ENCODE peak calls at places on chromosomes 2 and 18, in eight cellular contexts. One of them, this sample, is unnamed.

GRCh38 chr2:111057721-111058120 is 63.0 kb upstream of the BCL2L11 start:
- DNase-seq in fibroblast of lung: no peak
- DNase-seq in brain microvascular endothelial cell: no peak
- DNase-seq in Caco-2: no peak
- DNase-seq in dorsolateral prefrontal cortex: no peak
- DNase-seq in heart left ventricle: no peak
- DNase-seq in H9: no peak
- DNase-seq in adrenal gland: no peak
- DNase-seq in this sample: no peak

GRCh38 chr2:178251126-178251525 is 56.8 kb downstream of the OSBPL6 start:
- DNase-seq in Caco-2: no peak
- DNase-seq in adrenal gland: no peak
- DNase-seq in dorsolateral prefrontal cortex: no peak
- DNase-seq in fibroblast of lung: no peak
- DNase-seq in H9: no peak
- DNase-seq in brain microvascular endothelial cell: no peak
- DNase-seq in heart left ventricle: no peak
- DNase-seq in this sample: no peak

GRCh38 chr2:108906403-108907077 is 82.5 kb downstream of the EDAR start:
- DNase-seq in H9: peak; percentile 19
- DNase-seq in Caco-2: no peak
- DNase-seq in dorsolateral prefrontal cortex: no peak
- DNase-seq in adrenal gland: no peak
- DNase-seq in brain microvascular endothelial cell: no peak
- DNase-seq in heart left ventricle: no peak
- DNase-seq in fibroblast of lung: no peak
- DNase-seq in this sample: peak; percentile 76

GRCh38 chr18:35276276-35276675 is 13.8 kb downstream of the ZSCAN30 start:
- DNase-seq in brain microvascular endothelial cell: no peak
- DNase-seq in Caco-2: no peak
- DNase-seq in dorsolateral prefrontal cortex: no peak
- DNase-seq in H9: no peak
- DNase-seq in heart left ventricle: no peak
- DNase-seq in adrenal gland: no peak
- DNase-seq in fibroblast of lung: no peak
- DNase-seq in this sample: no peak

GRCh38 chr2:95058989-95059601 is 33.6 kb downstream of the MAL start:
- DNase-seq in brain microvascular endothelial cell: no peak
- DNase-seq in Caco-2: peak; percentile 16
- DNase-seq in dorsolateral prefrontal cortex: no peak
- DNase-seq in H9: no peak
- DNase-seq in adrenal gland: no peak
- DNase-seq in heart left ventricle: no peak
- DNase-seq in fibroblast of lung: no peak
- DNase-seq in this sample: no peak

GRCh38 chr2:8469709-8470493 is 212.0 kb upstream of the ID2 start:
- DNase-seq in Caco-2: no peak
- DNase-seq in adrenal gland: no peak
- DNase-seq in dorsolateral prefrontal cortex: no peak
- DNase-seq in fibroblast of lung: peak; percentile 36
- DNase-seq in H9: no peak
- DNase-seq in brain microvascular endothelial cell: no peak
- DNase-seq in heart left ventricle: no peak
- DNase-seq in this sample: no peak

GRCh38 chr2:65655000-65655399 is 222.6 kb upstream of the SPRED2 start:
- DNase-seq in fibroblast of lung: no peak
- DNase-seq in Caco-2: no peak
- DNase-seq in heart left ventricle: no peak
- DNase-seq in adrenal gland: no peak
- DNase-seq in brain microvascular endothelial cell: no peak
- DNase-seq in dorsolateral prefrontal cortex: no peak
- DNase-seq in H9: no peak
- DNase-seq in this sample: no peak

GRCh38 chr2:1728821-1729220 is 15.5 kb downstream of the PXDN start:
- DNase-seq in adrenal gland: no peak
- DNase-seq in heart left ventricle: no peak
- DNase-seq in fibroblast of lung: peak; percentile 67
- DNase-seq in H9: peak; percentile 74
- DNase-seq in Caco-2: peak; percentile 23
- DNase-seq in brain microvascular endothelial cell: no peak
- DNase-seq in dorsolateral prefrontal cortex: no peak
- DNase-seq in this sample: peak; percentile 85

GRCh38 chr2:9264301-9264700 is 57.7 kb downstream of the ASAP2 start:
- DNase-seq in Caco-2: no peak
- DNase-seq in H9: no peak
- DNase-seq in heart left ventricle: no peak
- DNase-seq in dorsolateral prefrontal cortex: no peak
- DNase-seq in adrenal gland: no peak
- DNase-seq in brain microvascular endothelial cell: peak; percentile 71
- DNase-seq in fibroblast of lung: peak; percentile 64
- DNase-seq in this sample: no peak

GRCh38 chr2:126862730-126863129 is 36.0 kb upstream of the TEX51 start:
- DNase-seq in adrenal gland: no peak
- DNase-seq in heart left ventricle: no peak
- DNase-seq in dorsolateral prefrontal cortex: no peak
- DNase-seq in brain microvascular endothelial cell: no peak
- DNase-seq in Caco-2: no peak
- DNase-seq in H9: no peak
- DNase-seq in fibroblast of lung: no peak
- DNase-seq in this sample: no peak

GRCh38 chr2:26574066-26574899 is 66.9 kb downstream of the CIB4 start:
- DNase-seq in Caco-2: no peak
- DNase-seq in dorsolateral prefrontal cortex: no peak
- DNase-seq in adrenal gland: no peak
- DNase-seq in brain microvascular endothelial cell: no peak
- DNase-seq in H9: no peak
- DNase-seq in heart left ventricle: no peak
- DNase-seq in fibroblast of lung: no peak
- DNase-seq in this sample: no peak

GRCh38 chr18:8139971-8140406 is 469.2 kb upstream of the RAB12 start:
- DNase-seq in H9: no peak
- DNase-seq in heart left ventricle: peak; percentile 68
- DNase-seq in brain microvascular endothelial cell: no peak
- DNase-seq in adrenal gland: peak; percentile 66
- DNase-seq in Caco-2: no peak
- DNase-seq in dorsolateral prefrontal cortex: peak; percentile 43
- DNase-seq in fibroblast of lung: no peak
- DNase-seq in this sample: no peak

GRCh38 chr18:46215902-46216723 is 111.9 kb downstream of the HAUS1 start:
- DNase-seq in brain microvascular endothelial cell: no peak
- DNase-seq in H9: no peak
- DNase-seq in dorsolateral prefrontal cortex: no peak
- DNase-seq in adrenal gland: no peak
- DNase-seq in fibroblast of lung: no peak
- DNase-seq in Caco-2: no peak
- DNase-seq in heart left ventricle: no peak
- DNase-seq in this sample: no peak

GRCh38 chr18:46212398-46212797 is 108.2 kb downstream of the HAUS1 start:
- DNase-seq in H9: no peak
- DNase-seq in fibroblast of lung: no peak
- DNase-seq in brain microvascular endothelial cell: no peak
- DNase-seq in dorsolateral prefrontal cortex: no peak
- DNase-seq in heart left ventricle: no peak
- DNase-seq in adrenal gland: no peak
- DNase-seq in Caco-2: no peak
- DNase-seq in this sample: no peak

GRCh38 chr18:46211816-46212215 is 107.6 kb downstream of the HAUS1 start:
- DNase-seq in fibroblast of lung: peak; percentile 66
- DNase-seq in adrenal gland: no peak
- DNase-seq in dorsolateral prefrontal cortex: no peak
- DNase-seq in heart left ventricle: no peak
- DNase-seq in brain microvascular endothelial cell: no peak
- DNase-seq in H9: no peak
- DNase-seq in Caco-2: no peak
- DNase-seq in this sample: no peak

GRCh38 chr18:46214435-46214834 is 110.2 kb downstream of the HAUS1 start:
- DNase-seq in brain microvascular endothelial cell: no peak
- DNase-seq in H9: no peak
- DNase-seq in heart left ventricle: no peak
- DNase-seq in dorsolateral prefrontal cortex: no peak
- DNase-seq in Caco-2: no peak
- DNase-seq in adrenal gland: no peak
- DNase-seq in fibroblast of lung: no peak
- DNase-seq in this sample: no peak

GRCh38 chr18:46213295-46213694 is 109.1 kb downstream of the HAUS1 start:
- DNase-seq in Caco-2: no peak
- DNase-seq in heart left ventricle: no peak
- DNase-seq in H9: no peak
- DNase-seq in brain microvascular endothelial cell: no peak
- DNase-seq in adrenal gland: no peak
- DNase-seq in dorsolateral prefrontal cortex: no peak
- DNase-seq in fibroblast of lung: no peak
- DNase-seq in this sample: no peak
- TF ChIP-seq CTCF in Caco-2: no peak
- TF ChIP-seq CTCF in heart left ventricle: peak; percentile 51
- TF ChIP-seq CTCF in H9: peak; percentile 65
- TF ChIP-seq CTCF in brain microvascular endothelial cell: peak; percentile 17
- TF ChIP-seq CTCF in adrenal gland: peak; percentile 42
- TF ChIP-seq CTCF in dorsolateral prefrontal cortex: peak; percentile 37
- TF ChIP-seq CTCF in fibroblast of lung: peak; percentile 32
- TF ChIP-seq CTCF in this sample: peak; percentile 50

DNA sequence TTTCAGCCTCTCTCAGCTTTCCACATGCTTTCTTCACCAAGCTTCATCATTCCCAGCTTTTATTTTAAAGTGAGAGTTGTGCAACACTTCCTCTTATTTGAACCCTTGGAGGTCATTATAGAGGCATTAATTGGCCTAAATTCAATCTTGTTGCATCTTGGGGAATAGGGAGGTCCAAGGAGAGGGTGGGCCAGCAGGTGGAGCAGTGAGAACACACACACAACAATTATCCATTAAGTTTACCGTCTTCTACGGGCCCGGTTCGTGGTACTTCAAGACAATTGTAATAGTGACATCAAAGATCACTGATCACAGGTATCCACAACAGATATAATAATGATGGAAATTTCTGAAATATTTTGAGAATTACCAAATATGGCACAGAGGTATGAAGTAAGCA is 457.2 kb upstream of the SMIM21 start:
- DNase-seq in dorsolateral prefrontal cortex: no peak
- DNase-seq in adrenal gland: no peak
- DNase-seq in heart left ventricle: no peak
- DNase-seq in brain microvascular endothelial cell: no peak
- DNase-seq in H9: peak; percentile 39
- DNase-seq in Caco-2: no peak
- DNase-seq in fibroblast of lung: no peak
- DNase-seq in this sample: peak; percentile 13
- TF ChIP-seq CTCF in dorsolateral prefrontal cortex: no peak
- TF ChIP-seq CTCF in adrenal gland: no peak
- TF ChIP-seq CTCF in heart left ventricle: peak; percentile 45
- TF ChIP-seq CTCF in brain microvascular endothelial cell: no peak
- TF ChIP-seq CTCF in H9: peak; percentile 69
- TF ChIP-seq CTCF in Caco-2: no peak
- TF ChIP-seq CTCF in fibroblast of lung: peak; percentile 3
- TF ChIP-seq CTCF in this sample: no peak

GRCh38 chr2:101793277-101793969 is 95.9 kb downstream of the MAP4K4 start:
- DNase-seq in fibroblast of lung: no peak
- DNase-seq in H9: peak; percentile 81
- DNase-seq in adrenal gland: no peak
- DNase-seq in dorsolateral prefrontal cortex: no peak
- DNase-seq in heart left ventricle: peak; percentile 42
- DNase-seq in Caco-2: no peak
- DNase-seq in brain microvascular endothelial cell: no peak
- DNase-seq in this sample: no peak
- TF ChIP-seq CTCF in fibroblast of lung: peak; percentile 24
- TF ChIP-seq CTCF in H9: peak; percentile 62
- TF ChIP-seq CTCF in adrenal gland: no peak
- TF ChIP-seq CTCF in dorsolateral prefrontal cortex: peak; percentile 44
- TF ChIP-seq CTCF in heart left ventricle: peak; percentile 11
- TF ChIP-seq CTCF in Caco-2: no peak
- TF ChIP-seq CTCF in brain microvascular endothelial cell: peak; percentile 48
- TF ChIP-seq CTCF in this sample: no peak

DNA sequence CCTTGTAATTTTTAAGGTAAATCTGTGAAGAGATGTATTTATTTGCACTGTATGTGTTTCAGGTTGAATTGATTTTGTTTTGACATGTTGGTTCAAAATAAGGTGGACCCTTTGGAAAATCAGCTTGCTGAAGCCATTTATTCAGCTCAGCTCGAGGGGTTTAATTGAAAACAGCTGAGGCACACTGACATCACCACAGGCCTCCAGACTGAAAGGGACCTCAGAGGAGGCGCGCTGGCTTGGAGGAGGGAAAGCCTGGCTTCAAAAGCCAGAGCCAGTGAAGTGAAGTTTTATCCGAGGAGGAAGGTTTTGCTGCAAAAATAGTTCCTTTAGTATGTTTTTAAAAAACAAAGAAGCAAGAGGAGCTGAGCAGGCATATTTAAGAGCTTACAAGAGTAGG is 26.9 kb upstream of the DNMT3A start:
- DNase-seq in fibroblast of lung: no peak
- DNase-seq in Caco-2: no peak
- DNase-seq in adrenal gland: no peak
- DNase-seq in dorsolateral prefrontal cortex: peak; percentile 24
- DNase-seq in heart left ventricle: no peak
- DNase-seq in brain microvascular endothelial cell: no peak
- DNase-seq in H9: no peak
- DNase-seq in this sample: no peak
- TF ChIP-seq CTCF in fibroblast of lung: no peak
- TF ChIP-seq CTCF in Caco-2: no peak
- TF ChIP-seq CTCF in adrenal gland: no peak
- TF ChIP-seq CTCF in dorsolateral prefrontal cortex: no peak
- TF ChIP-seq CTCF in heart left ventricle: no peak
- TF ChIP-seq CTCF in brain microvascular endothelial cell: no peak
- TF ChIP-seq CTCF in H9: no peak
- TF ChIP-seq CTCF in this sample: no peak

This sample was measured in osteocyte.